ENCODE peak calls at places on chromosomes 1 and 21, in six cellular contexts. L is adrenal gland, D is nephron progenitor cell, O is GM12865, Y is cardiac fibroblast, W is choroid plexus epithelial cell. P is an unnamed sample.

GRCh38 chr21:17903029-17903806 is 84.1 kb upstream of the C21orf91 start:
- DNase-seq in L (no peak), D (no peak), O (peak; percentile 35), Y (peak; percentile 67), W (peak; percentile 67), P (no peak)

GRCh38 chr1:15245593-15246325 is 1.3 kb upstream of the FHAD1 start:
- DNase-seq in L (peak; percentile 45), D (no peak), O (no peak), Y (peak; percentile 83), W (peak; percentile 41), P (no peak)

GRCh38 chr1:44660176-44660575 is 14.1 kb downstream of the TMEM53 start:
- DNase-seq in L (no peak), D (no peak), O (no peak), Y (peak; percentile 56), W (no peak), P (no peak)

GRCh38 chr1:30842698-30843354 is 65.7 kb downstream of the SDC3 start:
- DNase-seq in L (peak; percentile 86), D (peak; percentile 61), O (no peak), Y (peak; percentile 76), W (no peak), P (no peak)

GRCh38 chr21:19489930-19490329 is 1086.3 kb upstream of the TMPRSS15 start:
- DNase-seq in L (no peak), D (no peak), O (no peak), Y (no peak), W (no peak), P (no peak)

GRCh38 chr1:145878724-145879123 is 6.9 kb downstream of the ANKRD35 start:
- DNase-seq in L (no peak), D (no peak), O (no peak), Y (no peak), W (peak; percentile 55), P (no peak)

GRCh38 chr1:229781453-229781852 is 155.4 kb downstream of the URB2 start:
- DNase-seq in L (no peak), D (no peak), O (peak; percentile 4), Y (no peak), W (no peak), P (no peak)

GRCh38 chr1:162881590-162881989 is 20.6 kb upstream of the CCDC190 start:
- DNase-seq in L (no peak), D (no peak), O (no peak), Y (no peak), W (no peak), P (no peak)

GRCh38 chr1:113036639-113037321 is 36.2 kb upstream of the LRIG2 start:
- DNase-seq in L (no peak), D (no peak), O (peak; percentile 73), Y (no peak), W (no peak), P (no peak)

GRCh38 chr21:17089121-17089520 is 423.7 kb upstream of the CXADR start:
- DNase-seq in L (no peak), D (no peak), O (no peak), Y (no peak), W (no peak), P (peak; percentile 22)

GRCh38 chr1:7469255-7469938 is 301.7 kb upstream of the VAMP3 start:
- DNase-seq in L (peak; percentile 71), D (no peak), O (no peak), Y (peak; percentile 29), W (no peak), P (no peak)

GRCh38 chr1:189782280-189782679 is 695.4 kb downstream of the BRINP3 start:
- DNase-seq in L (no peak), D (peak; percentile 4), O (no peak), Y (no peak), W (no peak), P (no peak)

GRCh38 chr1:8571200-8571984 is 246.0 kb downstream of the RERE start:
- DNase-seq in L (no peak), D (no peak), O (no peak), Y (peak; percentile 76), W (peak; percentile 75), P (peak; percentile 29)

GRCh38 chr1:99691175-99691574 is 45.3 kb downstream of the PALMD start:
- DNase-seq in L (no peak), D (no peak), O (no peak), Y (peak; percentile 84), W (no peak), P (no peak)

GRCh38 chr1:170661646-170662411 is 2.1 kb upstream of the PRRX1 start:
- DNase-seq in L (no peak), D (peak; percentile 51), O (no peak), Y (peak; percentile 67), W (peak; percentile 39), P (no peak)

GRCh38 chr1:109912873-109913272 is 2.2 kb downstream of the CSF1 start:
- DNase-seq in L (no peak), D (no peak), O (no peak), Y (peak; percentile 68), W (peak; percentile 43), P (peak; percentile 18)

GRCh38 chr21:35850542-35851103 is 209.7 kb downstream of the SETD4 start:
- DNase-seq in L (no peak), D (no peak), O (no peak), Y (no peak), W (no peak), P (no peak)

GRCh38 chr1:198933506-198933905 is 294.7 kb downstream of the PTPRC start:
- DNase-seq in L (no peak), D (no peak), O (no peak), Y (no peak), W (no peak), P (no peak)

GRCh38 chr1:183559061-183559460 is 31.2 kb downstream of the NCF2 start:
- DNase-seq in L (no peak), D (no peak), O (no peak), Y (no peak), W (no peak), P (no peak)

GRCh38 chr1:172239894-172240293 is 180.6 kb upstream of the C1orf105 start:
- DNase-seq in L (no peak), D (no peak), O (no peak), Y (no peak), W (no peak), P (no peak)

GRCh38 chr1:225855503-225856285 is 26.5 kb downstream of the TMEM63A start:
- DNase-seq in L (no peak), D (no peak), O (no peak), Y (no peak), W (no peak), P (no peak)

GRCh38 chr1:29122662-29122986 is 1.1 kb downstream of the TMEM200B start:
- DNase-seq in L (peak; percentile 66), D (peak; percentile 34), O (no peak), Y (peak; percentile 86), W (peak; percentile 68), P (peak; percentile 75)

DNA sequence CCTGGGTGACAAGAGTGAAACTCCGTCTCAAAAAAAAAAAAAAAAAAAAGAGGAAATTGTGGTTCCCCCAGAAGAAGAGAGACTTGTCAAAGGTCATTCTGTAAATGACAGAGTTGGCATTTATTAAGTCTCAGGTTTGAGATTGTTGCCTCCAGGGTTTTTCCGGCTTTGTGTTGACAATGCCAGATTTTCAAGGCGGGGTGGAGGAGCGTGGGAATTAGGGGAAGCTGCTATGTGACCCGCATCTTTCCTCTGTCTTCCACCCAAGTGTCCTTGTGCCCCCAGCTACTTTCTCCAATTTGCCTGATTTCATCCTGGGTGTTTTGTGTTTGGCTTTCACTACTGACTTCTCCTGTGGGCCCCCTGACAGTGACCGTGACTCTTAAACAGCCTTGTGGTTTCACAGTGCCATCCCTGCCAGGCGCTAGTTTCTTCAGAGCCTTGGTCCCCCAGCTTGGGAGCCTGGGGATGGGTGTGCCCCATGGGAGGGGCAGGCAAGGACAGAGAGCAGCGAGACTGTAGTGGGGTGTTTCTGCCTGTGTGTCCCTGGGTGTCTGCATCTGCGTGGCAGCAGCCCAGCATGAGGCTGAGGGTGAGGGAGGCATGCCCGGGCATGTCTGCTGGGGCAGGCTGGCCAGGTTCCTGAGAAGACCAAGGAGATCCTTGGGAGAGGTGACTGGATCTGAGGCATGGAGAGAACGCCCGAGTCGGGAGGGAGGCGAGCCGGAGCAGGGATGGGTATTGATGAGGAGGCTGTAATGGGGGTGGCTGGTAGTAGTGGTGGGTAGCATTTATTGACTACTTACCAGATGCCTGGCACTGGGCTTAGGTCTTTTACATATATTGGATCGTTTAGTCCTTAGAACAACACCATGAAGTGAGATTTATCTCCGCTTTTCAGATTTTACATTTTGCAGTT is 46.3 kb downstream of the IER5 start:
- DNase-seq in L (peak; percentile 75), D (no peak), O (peak; percentile 86), Y (peak; percentile 70), W (peak; percentile 78), P (no peak)
- TF ChIP-seq CTCF in L (no peak), D (no peak), O (no peak), Y (no peak), W (no peak), P (no peak)

GRCh38 chr1:13517193-13517812 is 3.5 kb upstream of the LRRC38 start:
- DNase-seq in L (no peak), D (peak; percentile 57), O (no peak), Y (peak; percentile 12), W (peak; percentile 20), P (no peak)
- TF ChIP-seq CTCF in L (no peak), D (peak; percentile 47), O (peak; percentile 15), Y (peak; percentile 50), W (peak; percentile 47), P (peak; percentile 34)

GRCh38 chr1:42657981-42658879 is at the start of gene PPIH:
- DNase-seq in L (peak; percentile 96), D (peak; percentile 94), O (peak; percentile 95), Y (peak; percentile 92), W (peak; percentile 93), P (peak; percentile 72)
- TF ChIP-seq CTCF in L (peak; percentile 67), D (peak; percentile 20), O (peak; percentile 19), Y (peak; percentile 30), W (peak; percentile 29), P (peak; percentile 25)

GRCh38 chr1:205744403-205744802 is 5.6 kb downstream of the NUCKS1 start:
- DNase-seq in L (no peak), D (no peak), O (no peak), Y (no peak), W (no peak), P (no peak)

GRCh38 chr1:205743977-205744376 is 6.0 kb downstream of the NUCKS1 start:
- DNase-seq in L (no peak), D (no peak), O (no peak), Y (no peak), W (no peak), P (no peak)

GRCh38 chr1:205741681-205742080 is 8.3 kb downstream of the NUCKS1 start:
- DNase-seq in L (no peak), D (no peak), O (no peak), Y (no peak), W (no peak), P (no peak)

GRCh38 chr1:205735218-205735617 is 14.8 kb downstream of the NUCKS1 start:
- DNase-seq in L (no peak), D (no peak), O (no peak), Y (no peak), W (no peak), P (no peak)

DNA sequence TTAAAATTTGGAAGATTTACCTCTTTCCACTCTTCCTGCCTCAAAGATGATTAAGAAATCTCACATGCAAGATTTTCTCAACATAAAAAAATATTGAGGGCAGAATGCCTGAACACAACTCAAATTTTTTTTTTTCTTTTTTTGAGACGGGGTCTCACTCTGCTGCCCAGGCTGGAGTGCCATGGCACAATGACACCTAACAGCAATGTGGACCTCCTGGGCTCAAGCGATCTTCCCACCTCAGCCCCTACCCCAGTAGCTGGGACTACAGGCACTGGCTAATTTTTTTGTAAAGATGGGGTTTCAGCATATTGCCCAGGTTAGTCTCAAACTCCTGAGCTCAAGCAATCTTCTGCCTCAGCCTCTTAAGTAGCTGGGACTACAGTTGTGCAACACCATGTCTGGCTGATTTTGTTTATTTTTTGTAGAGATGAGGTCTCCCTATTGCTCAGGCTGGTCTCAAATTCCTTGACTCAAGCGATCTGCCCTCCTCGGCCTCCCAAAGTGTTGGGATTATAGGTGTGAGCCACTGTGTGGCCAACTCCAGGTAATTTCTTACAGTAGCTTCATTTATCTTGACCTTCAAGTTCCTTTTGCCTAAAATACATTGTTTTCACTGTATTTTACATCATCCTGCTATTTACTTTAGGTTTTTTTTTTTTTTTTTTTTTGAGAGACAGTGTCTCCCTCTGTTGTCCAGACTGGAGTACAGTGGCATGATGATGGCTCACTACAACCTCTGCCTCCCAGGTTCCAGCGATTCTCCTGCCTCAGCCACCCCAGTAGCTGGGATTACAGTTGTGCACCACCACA is 10.4 kb downstream of the NUCKS1 start:
- DNase-seq in L (no peak), D (no peak), O (no peak), Y (peak; percentile 47), W (peak; percentile 92), P (peak; percentile 3)
- TF ChIP-seq CTCF in L (no peak), D (no peak), O (no peak), Y (peak; percentile 33), W (peak; percentile 50), P (peak; percentile 23)

P was measured in astrocyte of the cerebellum.